ENCODE peak calls at places on chromosome 15, in four cellular contexts. H is right lobe of liver, T is cardiac muscle cell, M is mammary epithelial cell. Y is an unnamed sample.

GRCh38 chr15:91021516-91022074 is 799 bp downstream of the VPS33B start:
- DNase-seq in H (no peak), T (peak), M (peak), Y (peak)

GRCh38 chr15:74180689-74181602 is 7.4 kb downstream of the ISLR start:
- DNase-seq in H (no peak), T (no peak), M (no peak), Y (no peak)

GRCh38 chr15:89117790-89118189 is 29.5 kb downstream of the ABHD2 start:
- DNase-seq in H (no peak), T (no peak), M (no peak), Y (no peak)

GRCh38 chr15:82810863-82811421 is 1.5 kb downstream of the WHAMM start:
- DNase-seq in H (no peak), T (no peak), M (peak), Y (no peak)

GRCh38 chr15:92869977-92870644 is 30.0 kb upstream of the CHD2 start:
- DNase-seq in H (no peak), T (peak), M (peak), Y (no peak)

GRCh38 chr15:60326824-60327654 is 70.7 kb downstream of the ANXA2 start:
- DNase-seq in H (no peak), T (peak), M (peak), Y (peak)

GRCh38 chr15:101065570-101066221 is 146.5 kb downstream of the LRRK1 start:
- DNase-seq in H (no peak), T (no peak), M (no peak), Y (no peak)

GRCh38 chr15:83565553-83566159 is 88.3 kb upstream of the ADAMTSL3 start:
- DNase-seq in H (no peak), T (peak), M (peak), Y (peak)

GRCh38 chr15:67050522-67051087 is 14.8 kb upstream of the SMAD3 start:
- DNase-seq in H (no peak), T (no peak), M (no peak), Y (no peak)

GRCh38 chr15:62909257-62909656 is 133.3 kb upstream of the TPM1 start:
- DNase-seq in H (no peak), T (no peak), M (no peak), Y (no peak)

GRCh38 chr15:89428246-89428645 is 68.1 kb downstream of the RHCG start:
- DNase-seq in H (no peak), T (no peak), M (no peak), Y (no peak)

GRCh38 chr15:93428135-93428534 is 339.1 kb upstream of the RGMA start:
- DNase-seq in H (no peak), T (no peak), M (peak), Y (peak)

GRCh38 chr15:74402873-74403589 is 30.7 kb downstream of the SEMA7A start:
- DNase-seq in H (peak), T (no peak), M (no peak), Y (no peak)

GRCh38 chr15:44340410-44340809 is 51.9 kb downstream of the GOLM2 start:
- DNase-seq in H (no peak), T (peak), M (peak), Y (peak)

GRCh38 chr15:71747128-71748083 is 62.9 kb upstream of the NR2E3 start:
- DNase-seq in H (no peak), T (peak), M (peak), Y (peak)

GRCh38 chr15:89401636-89402252 is 67.1 kb upstream of the POLG start:
- DNase-seq in H (no peak), T (peak), M (peak), Y (peak)

GRCh38 chr15:63601727-63602185 is 4.6 kb downstream of the FBXL22 start:
- DNase-seq in H (no peak), T (no peak), M (no peak), Y (no peak)

GRCh38 chr15:65092046-65092770 is 15.7 kb downstream of the KBTBD13 start:
- DNase-seq in H (no peak), T (no peak), M (no peak), Y (no peak)

GRCh38 chr15:56325186-56325585 is 40.0 kb upstream of the TEX9 start:
- DNase-seq in H (no peak), T (peak), M (peak), Y (peak)

GRCh38 chr15:36814708-36815107 is 235.3 kb downstream of the CDIN1 start:
- DNase-seq in H (no peak), T (peak), M (peak), Y (peak)

GRCh38 chr15:49927462-49927861 is 191.6 kb downstream of the ATP8B4 start:
- DNase-seq in H (no peak), T (peak), M (no peak), Y (no peak)

GRCh38 chr15:73952913-73953750 is 26.9 kb downstream of the LOXL1 start:
- DNase-seq in H (no peak), T (no peak), M (no peak), Y (no peak)

GRCh38 chr15:28101983-28102441 is 2.9 kb upstream of the OCA2 start:
- DNase-seq in H (no peak), T (no peak), M (no peak), Y (no peak)

GRCh38 chr15:30901889-30902288 is 1.8 kb upstream of the FAN1 start:
- DNase-seq in H (no peak), T (no peak), M (no peak), Y (no peak)

GRCh38 chr15:30904812-30905211 is 1.1 kb downstream of the FAN1 start:
- DNase-seq in H (no peak), T (no peak), M (no peak), Y (no peak)

GRCh38 chr15:30903497-30904187 is at the start of gene FAN1:
- DNase-seq in H (peak), T (peak), M (peak), Y (peak)

GRCh38 chr15:30906366-30906765 is 2.7 kb downstream of the FAN1 start:
- DNase-seq in H (no peak), T (no peak), M (no peak), Y (no peak)

DNA sequence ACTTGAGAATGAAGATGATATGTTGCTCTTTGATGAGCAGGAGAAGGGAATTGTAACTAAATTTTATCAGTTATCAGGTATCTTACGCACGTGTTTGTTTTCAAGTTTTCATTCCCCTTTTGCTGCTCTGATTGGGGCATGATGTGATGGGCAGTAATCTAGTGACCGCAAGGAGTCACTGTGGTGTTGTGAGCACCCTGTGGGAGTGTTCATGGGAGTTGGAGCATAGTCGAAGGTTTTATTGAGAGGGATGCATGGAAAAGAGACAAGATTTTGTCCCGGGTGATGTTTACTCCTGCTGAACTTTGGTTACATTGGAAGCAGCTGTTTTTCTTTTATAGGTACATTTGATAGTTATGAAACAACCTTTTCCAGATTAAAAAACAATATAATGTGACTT is 2.1 kb downstream of the FAN1 start:
- DNase-seq in H (no peak), T (peak), M (no peak), Y (no peak)
- TF ChIP-seq CTCF in H (peak), T (peak), M (peak), Y (peak)

GRCh38 chr15:81294501-81294850 is 29.5 kb downstream of the STARD5 start:
- DNase-seq in H (no peak), T (no peak), M (no peak), Y (no peak)
- TF ChIP-seq CTCF in H (no peak), T (no peak), M (no peak), Y (no peak)

GRCh38 chr15:58517252-58517681 is 85.5 kb downstream of the LIPC start:
- DNase-seq in H (no peak), T (no peak), M (no peak), Y (no peak)
- TF ChIP-seq CTCF in H (no peak), T (no peak), M (no peak), Y (no peak)

GRCh38 chr15:99390667-99391066 is 139.4 kb downstream of the LRRC28 start:
- DNase-seq in H (no peak), T (no peak), M (no peak), Y (no peak)
- TF ChIP-seq CTCF in H (no peak), T (peak), M (peak), Y (no peak)

Y was measured in RWPE1.